ENCODE peak calls at places on chromosomes 3 and 15, in seven cellular contexts. V is NT2/D1, O is hepatocyte, A is left ventricle myocardium inferior, N is DND-41, G is IMR-90, X is neuronal stem cell. C is an unnamed sample. For H3K9me3, the result is how much of the 10 kb centered on the place peaks cover.

GRCh38 chr3:52809821-52810377 is 15.3 kb downstream of the ITIH3 start:
- DNase-seq in V (no peak), O (no peak), A (no peak), N (peak), G (no peak), X (no peak), C (no peak)

GRCh38 chr3:9666704-9667445 is 17.6 kb downstream of the MTMR14 start:
- DNase-seq in V (no peak), O (no peak), A (no peak), N (no peak), G (no peak), X (no peak), C (no peak)

GRCh38 chr15:75721462-75721922 is 8.8 kb upstream of the CSPG4 start:
- DNase-seq in V (no peak), O (no peak), A (no peak), N (no peak), G (no peak), X (no peak), C (no peak)

GRCh38 chr3:100782359-100782758 is 73.1 kb downstream of the TFG start:
- DNase-seq in V (no peak), O (no peak), A (no peak), N (no peak), G (no peak), X (no peak), C (no peak)

GRCh38 chr15:87878161-87878560 is 378.4 kb downstream of the NTRK3 start:
- DNase-seq in V (no peak), O (no peak), A (no peak), N (no peak), G (no peak), X (no peak), C (no peak)

GRCh38 chr15:70286110-70286806 is 188.5 kb upstream of the TLE3 start:
- DNase-seq in V (peak), O (peak), A (no peak), N (no peak), G (no peak), X (no peak), C (no peak)

GRCh38 chr3:127722928-127723603 is 50.3 kb downstream of the ABTB1 start:
- DNase-seq in V (no peak), O (no peak), A (no peak), N (no peak), G (peak), X (peak), C (no peak)

GRCh38 chr3:56621686-56622085 is 61.4 kb downstream of the TASOR start:
- DNase-seq in V (no peak), O (no peak), A (no peak), N (no peak), G (no peak), X (no peak), C (no peak)

GRCh38 chr3:125119752-125120369 is 64.1 kb upstream of the HEG1 start:
- DNase-seq in V (no peak), O (no peak), A (no peak), N (no peak), G (no peak), X (no peak), C (no peak)

GRCh38 chr15:96338772-96339661 is 8.5 kb downstream of the NR2F2 start:
- DNase-seq in V (no peak), O (no peak), A (no peak), N (no peak), G (no peak), X (no peak), C (no peak)

GRCh38 chr15:61063875-61064320 is 165.2 kb downstream of the RORA start:
- DNase-seq in V (no peak), O (no peak), A (no peak), N (no peak), G (no peak), X (no peak), C (no peak)

GRCh38 chr3:74756586-74756985 is 142.1 kb upstream of the CNTN3 start:
- DNase-seq in V (no peak), O (no peak), A (no peak), N (no peak), G (no peak), X (peak), C (no peak)
- H3K4me3 ChIP-seq in V (no peak), O (no peak), A (no peak), N (no peak), G (no peak), X (no peak), C (no peak)

GRCh38 chr3:6452974-6453373 is 407.9 kb upstream of the GRM7 start:
- DNase-seq in V (no peak), O (no peak), A (no peak), N (no peak), G (no peak), X (no peak), C (no peak)

GRCh38 chr3:6449099-6449498 is 411.8 kb upstream of the GRM7 start:
- DNase-seq in V (no peak), O (no peak), A (no peak), N (no peak), G (no peak), X (no peak), C (no peak)

GRCh38 chr3:6455031-6455430 is 405.9 kb upstream of the GRM7 start:
- DNase-seq in V (no peak), O (no peak), A (no peak), N (no peak), G (no peak), X (no peak), C (no peak)
- H3K9me3 ChIP-seq in V (under half), O (under half), A (under half), N (under half), G (under half), X (under half), C (under half)

DNA sequence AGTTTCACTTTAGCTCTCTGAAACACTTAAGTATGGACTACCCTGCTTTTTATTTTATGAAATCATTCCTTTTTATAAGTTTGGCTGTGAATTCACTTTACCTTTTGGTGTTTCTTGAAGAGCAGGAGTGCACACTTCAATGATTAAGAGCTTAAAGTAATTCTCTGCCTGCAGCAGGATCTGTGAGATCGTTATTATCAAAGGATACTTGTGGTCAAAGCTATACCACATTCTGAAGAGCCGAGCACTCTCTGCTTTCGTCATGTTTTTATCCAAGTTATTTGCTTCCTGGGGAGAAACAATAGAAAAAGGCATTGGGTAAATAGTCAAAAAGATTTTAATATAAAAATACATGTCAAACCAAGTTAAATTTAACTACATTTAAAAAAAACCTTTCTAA is 243.7 kb downstream of the CHST2 start:
- DNase-seq in V (no peak), O (no peak), A (no peak), N (peak), G (no peak), X (no peak), C (no peak)
- H3K4me3 ChIP-seq in V (no peak), O (no peak), A (no peak), N (no peak), G (no peak), X (no peak), C (no peak)

GRCh38 chr3:133611534-133611933 is 38.0 kb downstream of the CDV3 start:
- DNase-seq in V (no peak), O (no peak), A (no peak), N (no peak), G (no peak), X (no peak), C (no peak)

GRCh38 chr3:133606342-133606741 is 32.9 kb downstream of the CDV3 start:
- DNase-seq in V (no peak), O (no peak), A (no peak), N (no peak), G (no peak), X (no peak), C (no peak)

GRCh38 chr3:133606902-133607301 is 33.4 kb downstream of the CDV3 start:
- DNase-seq in V (no peak), O (no peak), A (no peak), N (no peak), G (no peak), X (no peak), C (no peak)

GRCh38 chr3:133610031-133610430 is 36.5 kb downstream of the CDV3 start:
- DNase-seq in V (no peak), O (no peak), A (no peak), N (no peak), G (peak), X (no peak), C (no peak)

DNA sequence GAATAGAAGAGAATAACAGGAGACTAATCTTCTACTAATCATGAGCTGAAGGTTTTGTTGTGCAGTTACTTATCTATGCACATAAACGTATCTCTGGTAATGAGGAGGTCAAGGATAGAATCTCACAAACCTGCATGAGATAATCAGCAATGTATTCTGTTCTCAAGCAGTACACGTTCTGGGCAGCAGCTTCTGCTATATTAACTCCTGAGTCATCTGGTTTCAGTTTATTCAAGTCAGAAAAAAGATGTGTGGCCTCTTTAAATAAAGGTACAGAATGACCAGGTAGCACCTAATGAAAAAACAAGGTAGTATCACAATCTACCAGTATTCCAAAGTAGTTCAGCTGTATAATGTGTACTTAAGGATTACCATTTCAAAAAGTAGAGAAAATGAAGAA is 34.9 kb downstream of the CDV3 start:
- DNase-seq in V (no peak), O (no peak), A (no peak), N (no peak), G (peak), X (no peak), C (no peak)
- H3K9me3 ChIP-seq in V (under half), O (under half), A (under half), N (under half), G (under half), X (under half), C (under half)

GRCh38 chr3:111700054-111700453 is 104.9 kb upstream of the ZBED2 start:
- DNase-seq in V (no peak), O (no peak), A (no peak), N (no peak), G (no peak), X (no peak), C (no peak)
- H3K4me3 ChIP-seq in V (no peak), O (no peak), A (no peak), N (no peak), G (no peak), X (no peak), C (no peak)

C was measured in psoas muscle.